ENCODE peak calls at places on chromosome 11, in ten cellular contexts. K, G, Y, X, D, V, Q, B, N and C are unnamed samples.

GRCh38 chr11:111938687-111939160 is 1.6 kb downstream of the DIXDC1 start:
- DNase-seq in G (peak), Y (peak), B (no peak), D (no peak), N (no peak), V (no peak), Q (no peak), K (peak), X (no peak), C (peak)

GRCh38 chr11:32418836-32419235 is 16.5 kb downstream of the WT1 start:
- DNase-seq in B (no peak), D (no peak), K (no peak), X (no peak), G (no peak), Y (no peak), Q (no peak), N (no peak), V (no peak), C (no peak)

GRCh38 chr11:76680517-76681425 is 10.2 kb upstream of the LRRC32 start:
- DNase-seq in Q (peak), Y (peak), K (peak), X (peak), D (no peak), B (peak), V (peak), N (peak), G (peak), C (peak)

GRCh38 chr11:100930185-100930778 is 199.3 kb downstream of the PGR start:
- DNase-seq in X (no peak), N (no peak), B (peak), V (no peak), D (no peak), Q (no peak), G (no peak), Y (peak), K (no peak), C (peak)

GRCh38 chr11:122808494-122808893 is 29.8 kb upstream of the CRTAM start:
- DNase-seq in N (no peak), D (peak), V (no peak), X (no peak), B (no peak), Q (no peak), Y (no peak), G (peak), K (peak), C (no peak)

GRCh38 chr11:87560352-87560751 is 522.6 kb downstream of the TMEM135 start:
- DNase-seq in V (no peak), B (no peak), X (no peak), D (no peak), Q (no peak), K (no peak), N (no peak), G (peak), Y (no peak), C (no peak)

GRCh38 chr11:108122166-108122628 is 830 bp downstream of the ACAT1 start:
- DNase-seq in V (no peak), G (no peak), B (no peak), Y (no peak), Q (no peak), D (no peak), N (no peak), K (peak), X (no peak), C (peak)

GRCh38 chr11:128061321-128061871 is 526.0 kb downstream of the ETS1 start:
- DNase-seq in G (no peak), N (no peak), V (no peak), Q (no peak), D (no peak), Y (no peak), B (no peak), X (no peak), K (peak), C (no peak)

GRCh38 chr11:78740175-78741161 is 165.8 kb upstream of the NARS2 start:
- DNase-seq in D (no peak), K (no peak), Y (no peak), B (no peak), Q (no peak), V (no peak), N (no peak), G (no peak), X (no peak), C (peak)

GRCh38 chr11:2314136-2314524 is 12.3 kb downstream of the TSPAN32 start:
- DNase-seq in V (no peak), Q (no peak), D (no peak), G (no peak), N (no peak), K (no peak), B (no peak), X (no peak), Y (no peak), C (no peak)

GRCh38 chr11:76577199-76577920 is 93.2 kb downstream of the LRRC32 start:
- DNase-seq in G (peak), V (no peak), N (no peak), K (peak), B (peak), D (peak), Y (no peak), X (no peak), Q (no peak), C (no peak)

GRCh38 chr11:67293090-67293489 is 4.0 kb downstream of the ANKRD13D start:
- DNase-seq in B (no peak), K (no peak), X (no peak), Q (no peak), G (no peak), V (no peak), Y (no peak), N (no peak), D (peak), C (no peak)

GRCh38 chr11:122633219-122633829 is 22.2 kb upstream of the UBASH3B start:
- DNase-seq in Q (no peak), X (no peak), Y (peak), K (peak), V (no peak), N (no peak), G (peak), D (no peak), B (peak), C (no peak)

GRCh38 chr11:6248248-6248647 is 9.4 kb downstream of the CNGA4 start:
- DNase-seq in G (no peak), D (no peak), X (no peak), K (peak), N (no peak), Y (no peak), Q (no peak), B (no peak), V (no peak), C (no peak)

GRCh38 chr11:2675540-2675939 is 24.3 kb downstream of the KCNQ1OT1 start:
- DNase-seq in K (peak), G (no peak), V (no peak), Q (no peak), Y (no peak), N (no peak), D (no peak), B (no peak), X (no peak), C (no peak)

GRCh38 chr11:121318848-121319834 is 26.6 kb downstream of the SC5D start:
- DNase-seq in K (peak), G (peak), Y (peak), B (peak), Q (no peak), X (no peak), D (peak), N (no peak), V (peak), C (peak)

GRCh38 chr11:75524576-75525432 is 937 bp downstream of the GDPD5 start:
- DNase-seq in Q (no peak), X (peak), B (peak), G (peak), K (no peak), V (no peak), Y (peak), D (no peak), N (no peak), C (peak)

GRCh38 chr11:79290766-79291165 is 150.1 kb downstream of the TENM4 start:
- DNase-seq in V (no peak), D (no peak), N (no peak), G (no peak), B (no peak), Y (no peak), Q (no peak), X (no peak), K (no peak), C (no peak)

GRCh38 chr11:107929611-107930200 is 1.5 kb downstream of the RAB39A start:
- DNase-seq in G (no peak), V (no peak), Y (no peak), N (no peak), D (no peak), Q (no peak), B (no peak), K (peak), X (no peak), C (peak)

GRCh38 chr11:65132988-65133700 is 1.2 kb downstream of the SYVN1 start:
- DNase-seq in Q (no peak), K (peak), B (peak), D (no peak), V (no peak), Y (no peak), N (no peak), X (no peak), G (peak), C (peak)

GRCh38 chr11:74739546-74740270 is 8.5 kb upstream of the CHRDL2 start:
- DNase-seq in Y (peak), V (peak), G (peak), K (peak), N (no peak), Q (peak), X (peak), B (peak), D (no peak), C (peak)

GRCh38 chr11:94308024-94308423 is 3.6 kb downstream of the IZUMO1R start:
- DNase-seq in K (no peak), Y (no peak), N (no peak), Q (no peak), B (no peak), G (no peak), D (no peak), X (no peak), V (no peak), C (no peak)

GRCh38 chr11:35337136-35337918 is 82.0 kb downstream of the SLC1A2 start:
- DNase-seq in Y (no peak), X (no peak), V (no peak), G (no peak), B (no peak), Q (no peak), K (no peak), N (no peak), D (peak), C (no peak)

GRCh38 chr11:94873910-94874575 is 99.3 kb downstream of the CWC15 start:
- DNase-seq in N (no peak), Q (no peak), K (no peak), B (peak), D (no peak), V (no peak), Y (no peak), X (no peak), G (no peak), C (no peak)

GRCh38 chr11:131978351-131978750 is 607.9 kb downstream of the NTM start:
- DNase-seq in V (no peak), D (no peak), N (no peak), B (no peak), Y (no peak), K (peak), X (no peak), G (no peak), Q (no peak), C (no peak)

GRCh38 chr11:118689852-118690552 is 10.6 kb upstream of the TREH start:
- DNase-seq in D (peak), G (peak), K (peak), X (peak), B (peak), Y (peak), N (peak), Q (peak), V (peak), C (peak)

GRCh38 chr11:86115542-86116385 is 46.9 kb upstream of the PICALM start:
- DNase-seq in N (no peak), D (no peak), V (no peak), Y (no peak), Q (no peak), K (no peak), G (no peak), X (no peak), B (no peak), C (no peak)

GRCh38 chr11:65576232-65576866 is 496 bp downstream of the EHBP1L1 start:
- DNase-seq in V (no peak), Y (no peak), D (no peak), X (no peak), G (no peak), Q (no peak), K (no peak), N (no peak), B (no peak), C (no peak)